ENCODE peak calls at places on chromosomes 1 and 21, in eight cellular contexts. One of them, this sample, is unnamed.

GRCh38 chr1:193494368-193494767 is 308.0 kb upstream of the B3GALT2 start:
- DNase-seq in suprapubic skin: no peak
- DNase-seq in ovary: no peak
- DNase-seq in adrenal gland: no peak
- DNase-seq in heart left ventricle: no peak
- DNase-seq in breast epithelium: no peak
- DNase-seq in prostate gland: no peak
- DNase-seq in body of pancreas: no peak
- DNase-seq in this sample: no peak

GRCh38 chr1:175713386-175713785 is 30.0 kb downstream of the TNR start:
- DNase-seq in breast epithelium: no peak
- DNase-seq in ovary: no peak
- DNase-seq in suprapubic skin: no peak
- DNase-seq in prostate gland: no peak
- DNase-seq in adrenal gland: no peak
- DNase-seq in body of pancreas: no peak
- DNase-seq in heart left ventricle: no peak
- DNase-seq in this sample: no peak

GRCh38 chr1:225428879-225429455 is 1.1 kb upstream of the LBR start:
- DNase-seq in ovary: no peak
- DNase-seq in suprapubic skin: no peak
- DNase-seq in heart left ventricle: no peak
- DNase-seq in body of pancreas: no peak
- DNase-seq in breast epithelium: no peak
- DNase-seq in adrenal gland: no peak
- DNase-seq in prostate gland: no peak
- DNase-seq in this sample: no peak

GRCh38 chr1:198647055-198647454 is 8.2 kb downstream of the PTPRC start:
- DNase-seq in body of pancreas: no peak
- DNase-seq in adrenal gland: no peak
- DNase-seq in heart left ventricle: no peak
- DNase-seq in ovary: no peak
- DNase-seq in suprapubic skin: no peak
- DNase-seq in prostate gland: no peak
- DNase-seq in breast epithelium: no peak
- DNase-seq in this sample: no peak

GRCh38 chr1:174678657-174679056 is 230.9 kb downstream of the GPR52 start:
- DNase-seq in body of pancreas: no peak
- DNase-seq in breast epithelium: no peak
- DNase-seq in prostate gland: no peak
- DNase-seq in suprapubic skin: no peak
- DNase-seq in ovary: no peak
- DNase-seq in heart left ventricle: no peak
- DNase-seq in adrenal gland: no peak
- DNase-seq in this sample: no peak

GRCh38 chr1:168623003-168623828 is 46.8 kb downstream of the XCL1 start:
- DNase-seq in body of pancreas: no peak
- DNase-seq in prostate gland: no peak
- DNase-seq in adrenal gland: peak; percentile 61
- DNase-seq in suprapubic skin: no peak
- DNase-seq in breast epithelium: no peak
- DNase-seq in heart left ventricle: peak; percentile 70
- DNase-seq in ovary: no peak
- DNase-seq in this sample: no peak

GRCh38 chr1:167904641-167905040 is 9.3 kb downstream of the ADCY10 start:
- DNase-seq in adrenal gland: no peak
- DNase-seq in suprapubic skin: no peak
- DNase-seq in heart left ventricle: no peak
- DNase-seq in ovary: no peak
- DNase-seq in body of pancreas: no peak
- DNase-seq in prostate gland: no peak
- DNase-seq in breast epithelium: no peak
- DNase-seq in this sample: no peak

GRCh38 chr1:155218854-155219591 is 10.5 kb downstream of the MTX1 start:
- DNase-seq in adrenal gland: peak; percentile 61
- DNase-seq in ovary: no peak
- DNase-seq in body of pancreas: peak; percentile 73
- DNase-seq in prostate gland: peak; percentile 51
- DNase-seq in breast epithelium: no peak
- DNase-seq in heart left ventricle: no peak
- DNase-seq in suprapubic skin: no peak
- DNase-seq in this sample: peak; percentile 72

GRCh38 chr1:209755926-209756607 is at the start of gene TRAF3IP3:
- DNase-seq in heart left ventricle: peak; percentile 50
- DNase-seq in body of pancreas: no peak
- DNase-seq in prostate gland: no peak
- DNase-seq in breast epithelium: no peak
- DNase-seq in adrenal gland: peak; percentile 36
- DNase-seq in ovary: no peak
- DNase-seq in suprapubic skin: peak; percentile 74
- DNase-seq in this sample: no peak

GRCh38 chr1:84370266-84370665 is 28.0 kb upstream of the DNASE2B start:
- DNase-seq in breast epithelium: no peak
- DNase-seq in adrenal gland: no peak
- DNase-seq in prostate gland: no peak
- DNase-seq in suprapubic skin: no peak
- DNase-seq in heart left ventricle: no peak
- DNase-seq in ovary: no peak
- DNase-seq in body of pancreas: no peak
- DNase-seq in this sample: no peak

GRCh38 chr1:119032986-119033385 is 44.8 kb upstream of the TBX15 start:
- DNase-seq in suprapubic skin: no peak
- DNase-seq in ovary: no peak
- DNase-seq in breast epithelium: no peak
- DNase-seq in adrenal gland: no peak
- DNase-seq in prostate gland: no peak
- DNase-seq in body of pancreas: no peak
- DNase-seq in heart left ventricle: no peak
- DNase-seq in this sample: no peak

GRCh38 chr1:196063952-196064351 is 544.3 kb downstream of the KCNT2 start:
- DNase-seq in breast epithelium: no peak
- DNase-seq in ovary: no peak
- DNase-seq in adrenal gland: no peak
- DNase-seq in heart left ventricle: no peak
- DNase-seq in body of pancreas: no peak
- DNase-seq in prostate gland: no peak
- DNase-seq in suprapubic skin: no peak
- DNase-seq in this sample: no peak

GRCh38 chr1:206145771-206146290 is 28.6 kb upstream of the AVPR1B start:
- DNase-seq in prostate gland: no peak
- DNase-seq in adrenal gland: no peak
- DNase-seq in body of pancreas: no peak
- DNase-seq in ovary: no peak
- DNase-seq in breast epithelium: no peak
- DNase-seq in suprapubic skin: no peak
- DNase-seq in heart left ventricle: no peak
- DNase-seq in this sample: no peak

GRCh38 chr1:213060836-213061235 is 9.8 kb downstream of the RPS6KC1 start:
- DNase-seq in suprapubic skin: no peak
- DNase-seq in breast epithelium: no peak
- DNase-seq in heart left ventricle: no peak
- DNase-seq in ovary: no peak
- DNase-seq in prostate gland: no peak
- DNase-seq in adrenal gland: no peak
- DNase-seq in body of pancreas: no peak
- DNase-seq in this sample: no peak

GRCh38 chr1:59124166-59124565 is 172.7 kb upstream of the FGGY start:
- DNase-seq in prostate gland: no peak
- DNase-seq in body of pancreas: no peak
- DNase-seq in heart left ventricle: no peak
- DNase-seq in ovary: no peak
- DNase-seq in breast epithelium: no peak
- DNase-seq in suprapubic skin: no peak
- DNase-seq in adrenal gland: no peak
- DNase-seq in this sample: no peak

DNA sequence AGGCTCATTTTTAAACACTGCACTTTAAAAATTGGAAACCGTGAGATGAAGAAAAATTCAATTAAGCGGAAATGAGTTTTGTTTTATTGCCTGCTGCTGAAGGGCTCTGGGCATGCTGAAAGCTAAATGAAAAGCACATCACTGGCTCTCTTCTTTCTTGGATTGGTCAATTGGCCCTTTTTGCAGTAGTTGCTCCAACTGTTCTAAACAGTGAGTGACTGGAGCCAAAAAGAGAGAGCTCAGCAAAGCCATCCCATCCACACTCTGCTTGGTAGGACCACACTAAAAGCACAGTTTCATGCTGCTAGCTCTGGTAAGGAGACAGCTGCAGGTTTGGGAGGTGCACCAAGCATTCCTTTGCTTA is 48.1 kb downstream of the LHX4 start:
- DNase-seq in body of pancreas: no peak
- DNase-seq in adrenal gland: no peak
- DNase-seq in prostate gland: no peak
- DNase-seq in suprapubic skin: no peak
- DNase-seq in breast epithelium: no peak
- DNase-seq in ovary: no peak
- DNase-seq in heart left ventricle: no peak
- DNase-seq in this sample: no peak
- H3K27ac ChIP-seq in body of pancreas: no peak overlapping the region
- H3K27ac ChIP-seq in adrenal gland: peak overlapping the region; percentile 22
- H3K27ac ChIP-seq in prostate gland: no peak overlapping the region
- H3K27ac ChIP-seq in suprapubic skin: no peak overlapping the region
- H3K27ac ChIP-seq in breast epithelium: no peak overlapping the region
- H3K27ac ChIP-seq in ovary: no peak overlapping the region
- H3K27ac ChIP-seq in heart left ventricle: no peak overlapping the region
- H3K27ac ChIP-seq in this sample: no peak overlapping the region

DNA sequence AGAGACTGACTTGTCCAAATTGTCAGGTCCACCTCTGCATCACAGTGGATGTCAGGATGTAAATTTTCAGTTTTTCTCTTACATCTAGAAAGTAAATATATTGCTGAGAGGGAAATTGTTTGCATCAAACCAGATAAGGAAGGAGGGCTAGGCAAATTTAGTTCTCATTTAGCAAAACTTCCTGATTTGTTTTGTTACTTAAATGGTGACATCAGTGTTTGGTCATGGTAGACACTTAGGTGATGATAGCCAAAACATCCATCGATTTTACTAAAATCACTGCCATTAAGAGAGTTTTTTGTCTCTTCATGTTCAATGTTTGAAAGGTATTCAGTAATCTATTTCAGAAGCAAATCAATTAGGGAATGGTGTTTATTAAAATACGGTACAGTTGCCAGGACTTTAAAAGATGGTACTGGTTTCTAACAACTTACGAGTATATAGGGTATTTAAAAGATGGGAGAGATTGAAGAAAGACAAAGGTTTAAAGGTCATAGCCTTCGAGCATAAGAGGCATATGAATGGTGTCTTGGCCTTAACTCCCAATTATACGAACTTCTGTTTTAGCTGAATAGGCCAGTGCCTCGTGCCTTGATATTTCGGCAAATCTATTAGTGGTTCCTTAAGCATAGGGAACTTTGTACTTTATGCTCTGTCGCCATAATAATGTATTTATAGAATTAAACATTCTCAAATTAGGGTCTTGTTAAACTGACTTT is 3.0 kb downstream of the IER5 start:
- DNase-seq in heart left ventricle: no peak
- DNase-seq in body of pancreas: no peak
- DNase-seq in prostate gland: no peak
- DNase-seq in ovary: no peak
- DNase-seq in suprapubic skin: no peak
- DNase-seq in adrenal gland: no peak
- DNase-seq in breast epithelium: no peak
- DNase-seq in this sample: no peak
- TF ChIP-seq POLR2A in heart left ventricle: no peak
- TF ChIP-seq POLR2A in body of pancreas: no peak
- TF ChIP-seq POLR2A in prostate gland: no peak
- TF ChIP-seq POLR2A in ovary: no peak
- TF ChIP-seq POLR2A in suprapubic skin: no peak
- TF ChIP-seq POLR2A in adrenal gland: no peak
- TF ChIP-seq POLR2A in breast epithelium: no peak
- TF ChIP-seq POLR2A in this sample: no peak

GRCh38 chr1:19859876-19860275 is 22.3 kb upstream of the OTUD3 start:
- DNase-seq in ovary: no peak
- DNase-seq in body of pancreas: no peak
- DNase-seq in suprapubic skin: no peak
- DNase-seq in prostate gland: no peak
- DNase-seq in heart left ventricle: no peak
- DNase-seq in adrenal gland: no peak
- DNase-seq in breast epithelium: no peak
- DNase-seq in this sample: no peak

GRCh38 chr1:19860418-19860817 is 21.8 kb upstream of the OTUD3 start:
- DNase-seq in adrenal gland: no peak
- DNase-seq in ovary: no peak
- DNase-seq in suprapubic skin: no peak
- DNase-seq in prostate gland: no peak
- DNase-seq in body of pancreas: no peak
- DNase-seq in heart left ventricle: no peak
- DNase-seq in breast epithelium: no peak
- DNase-seq in this sample: no peak

GRCh38 chr1:19852036-19852435 is 30.2 kb upstream of the OTUD3 start:
- DNase-seq in adrenal gland: no peak
- DNase-seq in suprapubic skin: no peak
- DNase-seq in body of pancreas: no peak
- DNase-seq in breast epithelium: no peak
- DNase-seq in prostate gland: no peak
- DNase-seq in ovary: no peak
- DNase-seq in heart left ventricle: no peak
- DNase-seq in this sample: no peak

GRCh38 chr1:19858894-19859293 is 23.3 kb upstream of the OTUD3 start:
- DNase-seq in suprapubic skin: no peak
- DNase-seq in prostate gland: no peak
- DNase-seq in heart left ventricle: no peak
- DNase-seq in adrenal gland: no peak
- DNase-seq in body of pancreas: no peak
- DNase-seq in ovary: no peak
- DNase-seq in breast epithelium: no peak
- DNase-seq in this sample: no peak

GRCh38 chr1:19854866-19855265 is 27.3 kb upstream of the OTUD3 start:
- DNase-seq in body of pancreas: no peak
- DNase-seq in adrenal gland: no peak
- DNase-seq in suprapubic skin: no peak
- DNase-seq in breast epithelium: no peak
- DNase-seq in heart left ventricle: no peak
- DNase-seq in prostate gland: no peak
- DNase-seq in ovary: no peak
- DNase-seq in this sample: no peak
- H3K27ac ChIP-seq in body of pancreas: no peak overlapping the region
- H3K27ac ChIP-seq in adrenal gland: no peak overlapping the region
- H3K27ac ChIP-seq in suprapubic skin: no peak overlapping the region
- H3K27ac ChIP-seq in breast epithelium: no peak overlapping the region
- H3K27ac ChIP-seq in heart left ventricle: no peak overlapping the region
- H3K27ac ChIP-seq in prostate gland: no peak overlapping the region
- H3K27ac ChIP-seq in ovary: no peak overlapping the region
- H3K27ac ChIP-seq in this sample: no peak overlapping the region

DNA sequence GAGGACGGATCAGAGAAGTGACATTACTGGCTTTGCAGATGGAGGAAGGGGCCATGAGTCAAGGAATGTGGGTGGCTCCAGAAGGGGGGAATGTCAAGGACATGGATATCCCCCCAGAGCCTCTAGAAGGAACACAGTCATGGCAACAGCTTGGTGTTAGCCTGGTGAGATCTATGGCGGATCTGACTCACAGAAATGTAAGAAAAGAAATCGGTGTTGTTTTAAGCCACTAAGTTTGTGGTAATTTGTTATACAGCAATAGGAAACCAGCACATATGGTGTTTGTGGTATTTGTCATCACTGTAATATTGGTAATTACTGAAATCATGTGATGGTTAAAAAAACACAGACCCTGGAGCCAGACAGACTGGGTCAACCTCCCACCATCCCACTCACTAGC is 236.2 kb downstream of the SETD4 start:
- DNase-seq in suprapubic skin: no peak
- DNase-seq in heart left ventricle: no peak
- DNase-seq in ovary: no peak
- DNase-seq in adrenal gland: no peak
- DNase-seq in body of pancreas: no peak
- DNase-seq in prostate gland: no peak
- DNase-seq in breast epithelium: no peak
- DNase-seq in this sample: no peak
- TF ChIP-seq POLR2A in suprapubic skin: no peak
- TF ChIP-seq POLR2A in heart left ventricle: no peak
- TF ChIP-seq POLR2A in ovary: no peak
- TF ChIP-seq POLR2A in adrenal gland: no peak
- TF ChIP-seq POLR2A in body of pancreas: no peak
- TF ChIP-seq POLR2A in prostate gland: no peak
- TF ChIP-seq POLR2A in breast epithelium: no peak
- TF ChIP-seq POLR2A in this sample: no peak